ENCODE peak calls at places on chromosomes 6 and 20, in seven cellular contexts. M, U, D, I, F, O and R are unnamed samples.

GRCh38 chr6:3385660-3386151 is 71.1 kb downstream of the SLC22A23 start:
- DNase-seq in M (no peak), U (no peak), D (no peak), I (peak; percentile 51), F (no peak), O (no peak), R (no peak)

GRCh38 chr6:147285087-147285855 is 81.1 kb downstream of the STXBP5 start:
- DNase-seq in M (peak; percentile 68), U (peak; percentile 68), D (peak; percentile 37), I (peak; percentile 69), F (peak; percentile 31), O (peak; percentile 43), R (no peak)

GRCh38 chr6:69768664-69769063 is 28.1 kb downstream of the LMBRD1 start:
- DNase-seq in M (peak; percentile 11), U (no peak), D (no peak), I (peak; percentile 36), F (no peak), O (no peak), R (no peak)

GRCh38 chr6:83707829-83708545 is 914 bp downstream of the SNAP91 start:
- DNase-seq in M (no peak), U (peak; percentile 65), D (no peak), I (peak; percentile 33), F (peak; percentile 73), O (peak; percentile 79), R (no peak)

GRCh38 chr20:36493013-36493800 is 48.1 kb upstream of the MYL9 start:
- DNase-seq in M (peak; percentile 12), U (peak; percentile 75), D (no peak), I (no peak), F (peak; percentile 57), O (peak; percentile 54), R (no peak)

GRCh38 chr6:153101461-153101860 is 29.6 kb downstream of the RGS17 start:
- DNase-seq in M (no peak), U (no peak), D (no peak), I (no peak), F (no peak), O (no peak), R (no peak)

GRCh38 chr20:57507477-57507876 is 17.5 kb downstream of the CTCFL start:
- DNase-seq in M (peak; percentile 74), U (no peak), D (no peak), I (peak; percentile 44), F (no peak), O (no peak), R (no peak)

GRCh38 chr20:1803216-1804128 is 91.7 kb upstream of the SIRPA start:
- DNase-seq in M (no peak), U (peak; percentile 93), D (peak; percentile 79), I (peak; percentile 86), F (peak; percentile 93), O (peak; percentile 76), R (no peak)

GRCh38 chr6:151917531-151918329 is 110.2 kb downstream of the ESR1 start:
- DNase-seq in M (no peak), U (no peak), D (no peak), I (peak; percentile 43), F (no peak), O (no peak), R (no peak)

GRCh38 chr20:50304883-50305635 is 114.4 kb downstream of the CEBPB start:
- DNase-seq in M (no peak), U (no peak), D (no peak), I (peak; percentile 99), F (no peak), O (peak; percentile 67), R (no peak)

GRCh38 chr20:38460040-38460623 is 12.5 kb upstream of the RALGAPB start:
- DNase-seq in M (peak; percentile 91), U (no peak), D (no peak), I (peak; percentile 60), F (no peak), O (peak; percentile 57), R (peak; percentile 65)

GRCh38 chr6:24980507-24981384 is 45.0 kb upstream of the RIPOR2 start:
- DNase-seq in M (peak; percentile 19), U (peak; percentile 91), D (no peak), I (peak; percentile 16), F (peak; percentile 39), O (no peak), R (peak; percentile 88)

GRCh38 chr20:62030834-62031434 is 34.7 kb downstream of the TAF4 start:
- DNase-seq in M (peak; percentile 57), U (no peak), D (peak; percentile 84), I (no peak), F (no peak), O (no peak), R (peak; percentile 81)

GRCh38 chr20:36532388-36532787 is 8.9 kb upstream of the MYL9 start:
- DNase-seq in M (no peak), U (no peak), D (no peak), I (no peak), F (no peak), O (no peak), R (no peak)

GRCh38 chr6:105681061-105681460 is 278.2 kb upstream of the PREP start:
- DNase-seq in M (no peak), U (no peak), D (no peak), I (peak; percentile 6), F (no peak), O (no peak), R (no peak)

GRCh38 chr6:29722773-29723665 is at the start of gene HLA-F:
- DNase-seq in M (peak; percentile 90), U (peak; percentile 91), D (peak; percentile 85), I (peak; percentile 82), F (peak; percentile 75), O (peak; percentile 70), R (peak; percentile 78)

GRCh38 chr6:50884364-50884763 is 65.7 kb downstream of the TFAP2B start:
- DNase-seq in M (no peak), U (no peak), D (no peak), I (no peak), F (no peak), O (no peak), R (no peak)
- H3F3A ChIP-seq in M (no peaks in the 10 kb centered on the region), U (no peaks in the 10 kb centered on the region), D (no peaks in the 10 kb centered on the region), I (no peaks in the 10 kb centered on the region), F (no peaks in the 10 kb centered on the region), O (no peaks in the 10 kb centered on the region), R (no peaks in the 10 kb centered on the region)

GRCh38 chr6:119100115-119100514 is 21.7 kb upstream of the FAM184A start:
- DNase-seq in M (no peak), U (no peak), D (no peak), I (no peak), F (no peak), O (no peak), R (no peak)

GRCh38 chr6:119096683-119097310 is 18.3 kb upstream of the FAM184A start:
- DNase-seq in M (no peak), U (no peak), D (no peak), I (peak; percentile 6), F (no peak), O (no peak), R (no peak)
- H3K4me2 ChIP-seq in M (no peak overlapping the region), U (no peak overlapping the region), D (no peak overlapping the region), I (no peak overlapping the region), F (no peak overlapping the region), O (no peak overlapping the region), R (no peak overlapping the region)

GRCh38 chr20:59403962-59404314 is 103.5 kb downstream of the EDN3 start:
- DNase-seq in M (no peak), U (no peak), D (no peak), I (no peak), F (no peak), O (peak; percentile 37), R (no peak)

GRCh38 chr20:59402697-59403096 is 102.3 kb downstream of the EDN3 start:
- DNase-seq in M (peak; percentile 20), U (no peak), D (no peak), I (no peak), F (no peak), O (peak; percentile 41), R (no peak)

GRCh38 chr20:59405226-59405815 is 104.9 kb downstream of the EDN3 start:
- DNase-seq in M (no peak), U (peak; percentile 14), D (no peak), I (no peak), F (peak; percentile 68), O (no peak), R (no peak)

GRCh38 chr20:59404749-59405148 is 104.3 kb downstream of the EDN3 start:
- DNase-seq in M (no peak), U (no peak), D (no peak), I (no peak), F (peak; percentile 44), O (no peak), R (no peak)

DNA sequence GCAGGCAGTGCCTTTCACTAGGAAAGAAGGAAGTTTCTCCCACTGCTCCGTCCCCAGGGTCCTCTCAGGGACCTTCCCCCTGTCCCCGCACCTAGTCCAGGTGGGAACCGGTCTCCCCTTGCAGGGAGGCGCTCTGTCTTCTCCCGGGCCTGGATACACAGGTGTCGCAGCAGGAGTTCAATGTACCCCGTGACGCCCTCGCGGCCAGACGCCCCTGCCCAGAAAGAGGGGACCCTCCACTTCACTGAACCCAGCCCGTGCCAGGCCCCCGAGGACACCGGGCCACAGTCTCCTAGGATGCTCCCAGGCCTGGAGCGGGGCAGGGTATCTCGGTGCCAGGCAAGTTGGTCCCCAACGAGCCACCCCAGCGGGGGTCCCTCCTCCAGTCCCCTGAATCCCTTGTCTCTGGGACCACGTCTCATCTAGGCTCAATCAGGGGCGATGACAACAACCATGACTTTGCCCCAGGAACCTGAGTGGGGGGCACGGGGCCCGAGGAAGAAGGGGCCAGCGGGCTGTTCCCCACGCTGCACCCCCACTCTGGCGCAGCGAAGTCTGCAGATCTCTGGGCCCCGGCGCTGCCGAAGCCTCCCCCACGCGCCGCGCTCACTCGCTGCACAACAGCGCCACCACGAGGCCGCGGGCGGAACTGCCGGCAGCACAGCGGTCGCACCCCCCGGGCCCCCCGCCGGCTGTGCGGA is 103.0 kb downstream of the EDN3 start:
- DNase-seq in M (peak; percentile 52), U (peak; percentile 75), D (peak; percentile 33), I (peak; percentile 50), F (peak; percentile 87), O (peak; percentile 95), R (no peak)
- H3K4me3 ChIP-seq in M (no peak overlapping the region), U (peak overlapping the region; percentile 76), D (no peak overlapping the region), I (no peak overlapping the region), F (peak overlapping the region; percentile 54), O (peak overlapping the region; percentile 21), R (no peak overlapping the region)

GRCh38 chr6:13305791-13306190 is 22.5 kb downstream of the TBC1D7 start:
- DNase-seq in M (no peak), U (no peak), D (no peak), I (no peak), F (no peak), O (no peak), R (no peak)

GRCh38 chr6:13305256-13305650 is 23.1 kb downstream of the TBC1D7 start:
- DNase-seq in M (no peak), U (no peak), D (no peak), I (no peak), F (no peak), O (no peak), R (no peak)

GRCh38 chr6:13311155-13311554 is 17.2 kb downstream of the TBC1D7 start:
- DNase-seq in M (no peak), U (no peak), D (no peak), I (no peak), F (no peak), O (no peak), R (no peak)

GRCh38 chr6:13307508-13307995 is 20.8 kb downstream of the TBC1D7 start:
- DNase-seq in M (no peak), U (no peak), D (no peak), I (peak; percentile 35), F (no peak), O (no peak), R (peak; percentile 61)

DNA sequence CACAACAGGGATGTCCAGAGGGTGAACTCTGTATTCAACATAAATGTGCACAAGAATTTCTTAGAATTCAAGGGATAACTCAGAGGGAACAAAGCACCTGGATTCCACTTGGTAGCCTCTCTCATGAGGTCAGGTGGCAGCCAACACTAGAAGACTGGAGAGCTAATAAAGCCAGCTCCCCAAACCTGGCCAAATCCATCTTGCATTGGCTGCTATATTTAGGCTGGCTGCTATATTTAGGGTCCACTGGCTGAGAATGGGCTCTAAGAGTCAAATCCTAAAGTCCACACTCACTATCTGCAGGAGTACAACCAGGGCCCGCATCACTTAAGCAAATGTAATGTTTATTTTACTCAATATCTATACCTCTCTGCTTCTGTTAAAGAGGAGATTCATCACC is 20.0 kb downstream of the TBC1D7 start:
- DNase-seq in M (no peak), U (no peak), D (no peak), I (no peak), F (no peak), O (no peak), R (no peak)
- H3F3A ChIP-seq in M (no peaks in the 10 kb centered on the region), U (no peaks in the 10 kb centered on the region), D (peaks cover 12% of the 10 kb centered on the region), I (peaks cover 14% of the 10 kb centered on the region), F (no peaks in the 10 kb centered on the region), O (peaks cover 12% of the 10 kb centered on the region), R (peaks cover 3% of the 10 kb centered on the region)